ENCODE peak calls at places on chromosome 6, in four cellular contexts. One of them, this sample, is unnamed.

GRCh38 chr6:51024126-51024525 is 205.5 kb downstream of the TFAP2B start:
- DNase-seq in IMR-90: no peak
- DNase-seq in GM12878: no peak
- DNase-seq in endothelial cell of umbilical vein: no peak
- DNase-seq in this sample: no peak

GRCh38 chr6:50956014-50956413 is 137.3 kb downstream of the TFAP2B start:
- DNase-seq in IMR-90: no peak
- DNase-seq in GM12878: no peak
- DNase-seq in endothelial cell of umbilical vein: no peak
- DNase-seq in this sample: peak

GRCh38 chr6:1347187-1347560 is 35.3 kb downstream of the FOXQ1 start:
- DNase-seq in IMR-90: no peak
- DNase-seq in GM12878: no peak
- DNase-seq in endothelial cell of umbilical vein: no peak
- DNase-seq in this sample: no peak

GRCh38 chr6:116034327-116034726 is 26.4 kb downstream of the FRK start:
- DNase-seq in IMR-90: peak
- DNase-seq in GM12878: no peak
- DNase-seq in endothelial cell of umbilical vein: peak
- DNase-seq in this sample: no peak

GRCh38 chr6:93915961-93916360 is 496.6 kb upstream of the EPHA7 start:
- DNase-seq in IMR-90: no peak
- DNase-seq in GM12878: no peak
- DNase-seq in endothelial cell of umbilical vein: no peak
- DNase-seq in this sample: no peak

GRCh38 chr6:73129653-73130443 is 95.4 kb downstream of the KHDC1L start:
- DNase-seq in IMR-90: peak
- DNase-seq in GM12878: peak
- DNase-seq in endothelial cell of umbilical vein: peak
- DNase-seq in this sample: peak

GRCh38 chr6:29553268-29554057 is 6.1 kb downstream of the UBD start:
- DNase-seq in IMR-90: peak
- DNase-seq in GM12878: no peak
- DNase-seq in endothelial cell of umbilical vein: peak
- DNase-seq in this sample: no peak

GRCh38 chr6:50236164-50236563 is 186.4 kb upstream of the DEFB112 start:
- DNase-seq in IMR-90: no peak
- DNase-seq in GM12878: no peak
- DNase-seq in endothelial cell of umbilical vein: no peak
- DNase-seq in this sample: no peak

GRCh38 chr6:47086051-47086770 is 44.1 kb upstream of the ADGRF1 start:
- DNase-seq in IMR-90: no peak
- DNase-seq in GM12878: no peak
- DNase-seq in endothelial cell of umbilical vein: no peak
- DNase-seq in this sample: no peak

GRCh38 chr6:135506270-135506997 is 8.9 kb upstream of the AHI1 start:
- DNase-seq in IMR-90: peak
- DNase-seq in GM12878: no peak
- DNase-seq in endothelial cell of umbilical vein: peak
- DNase-seq in this sample: peak

GRCh38 chr6:141212296-141212695 is 920.4 kb upstream of the GJE1 start:
- DNase-seq in IMR-90: no peak
- DNase-seq in GM12878: no peak
- DNase-seq in endothelial cell of umbilical vein: no peak
- DNase-seq in this sample: no peak

GRCh38 chr6:160141001-160141726 is 19.5 kb downstream of the SLC22A1 start:
- DNase-seq in IMR-90: peak
- DNase-seq in GM12878: no peak
- DNase-seq in endothelial cell of umbilical vein: no peak
- DNase-seq in this sample: no peak

GRCh38 chr6:38187688-38188590 is 368.4 kb downstream of the ZFAND3 start:
- DNase-seq in IMR-90: no peak
- DNase-seq in GM12878: no peak
- DNase-seq in endothelial cell of umbilical vein: no peak
- DNase-seq in this sample: no peak

GRCh38 chr6:91083226-91083625 is 496.4 kb upstream of the MAP3K7 start:
- DNase-seq in IMR-90: no peak
- DNase-seq in GM12878: no peak
- DNase-seq in endothelial cell of umbilical vein: no peak
- DNase-seq in this sample: no peak

GRCh38 chr6:43838276-43839036 is 68.4 kb downstream of the VEGFA start:
- DNase-seq in IMR-90: peak
- DNase-seq in GM12878: no peak
- DNase-seq in endothelial cell of umbilical vein: peak
- DNase-seq in this sample: peak

GRCh38 chr6:139588734-139589418 is 214.4 kb upstream of the CITED2 start:
- DNase-seq in IMR-90: peak
- DNase-seq in GM12878: no peak
- DNase-seq in endothelial cell of umbilical vein: no peak
- DNase-seq in this sample: no peak

GRCh38 chr6:139590206-139590605 is 215.8 kb upstream of the CITED2 start:
- DNase-seq in IMR-90: no peak
- DNase-seq in GM12878: no peak
- DNase-seq in endothelial cell of umbilical vein: no peak
- DNase-seq in this sample: no peak

GRCh38 chr6:139586273-139586672 is 211.8 kb upstream of the CITED2 start:
- DNase-seq in IMR-90: no peak
- DNase-seq in GM12878: no peak
- DNase-seq in endothelial cell of umbilical vein: no peak
- DNase-seq in this sample: peak

GRCh38 chr6:139588076-139588639 is 213.7 kb upstream of the CITED2 start:
- DNase-seq in IMR-90: peak
- DNase-seq in GM12878: no peak
- DNase-seq in endothelial cell of umbilical vein: peak
- DNase-seq in this sample: peak

DNA sequence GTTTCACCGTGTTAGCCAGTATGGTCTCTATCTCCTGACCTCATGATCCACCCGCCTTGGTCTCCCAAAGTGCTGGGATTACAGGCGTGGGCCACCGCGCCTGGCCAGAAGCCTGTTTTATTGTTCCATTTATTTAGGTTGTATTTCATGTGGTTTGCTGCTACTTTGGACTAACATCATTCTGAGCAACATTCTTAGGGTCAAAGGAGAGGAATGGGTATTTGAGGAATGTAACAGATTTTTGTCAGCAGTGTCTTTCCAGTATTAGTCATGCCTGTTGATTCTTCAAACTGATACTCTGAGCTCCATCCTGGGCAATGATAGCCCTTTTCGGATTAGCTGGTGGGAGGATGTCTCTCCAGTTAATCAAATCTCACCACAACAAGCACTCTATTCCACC is 213.0 kb upstream of the CITED2 start:
- DNase-seq in IMR-90: peak
- DNase-seq in GM12878: no peak
- DNase-seq in endothelial cell of umbilical vein: peak
- DNase-seq in this sample: no peak
- TF ChIP-seq FOS in IMR-90: peak
- TF ChIP-seq FOS in GM12878: no peak
- TF ChIP-seq FOS in endothelial cell of umbilical vein: peak
- TF ChIP-seq FOS in this sample: no peak

DNA sequence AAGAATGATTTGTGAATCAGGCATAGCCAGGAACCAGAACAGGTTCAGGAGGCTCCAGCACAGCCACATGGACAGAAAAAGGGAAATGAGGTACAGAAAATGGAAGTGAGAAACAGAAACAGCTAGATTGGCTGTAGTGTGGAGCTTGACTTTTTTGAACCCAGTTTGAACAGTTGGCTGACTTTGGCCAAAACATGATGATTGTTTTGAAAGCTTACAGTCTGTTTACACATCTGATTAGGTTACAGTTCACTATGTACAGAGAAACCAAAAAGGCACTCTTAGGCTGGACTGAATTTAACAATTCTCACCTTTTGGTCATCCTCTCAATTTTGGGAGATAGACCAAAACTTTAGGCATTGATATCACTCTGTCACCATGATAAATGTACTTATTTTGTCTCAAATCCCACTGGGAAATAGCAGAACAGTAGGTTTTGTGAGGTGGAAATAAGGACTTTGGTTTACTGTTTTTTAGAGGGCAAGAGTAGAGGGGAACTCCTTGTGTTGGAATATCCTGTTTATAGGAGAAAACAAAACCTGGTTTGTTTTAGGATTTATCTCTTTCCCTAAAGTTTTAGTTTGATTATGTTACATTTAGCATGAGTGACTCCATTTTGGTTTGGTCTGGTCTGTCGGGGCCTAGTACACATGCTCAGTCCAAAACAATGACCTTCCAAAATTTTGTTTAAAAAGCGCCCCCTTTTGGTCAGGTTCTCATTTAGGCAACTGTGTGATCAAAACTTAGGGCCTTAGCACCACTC is 123.1 kb downstream of the OLIG3 start:
- DNase-seq in IMR-90: no peak
- DNase-seq in GM12878: peak
- DNase-seq in endothelial cell of umbilical vein: no peak
- DNase-seq in this sample: no peak
- TF ChIP-seq FOS in IMR-90: no peak
- TF ChIP-seq FOS in GM12878: no peak
- TF ChIP-seq FOS in endothelial cell of umbilical vein: no peak
- TF ChIP-seq FOS in this sample: no peak

GRCh38 chr6:110398778-110399177 is 16.6 kb downstream of the DDO start:
- DNase-seq in IMR-90: peak
- DNase-seq in GM12878: no peak
- DNase-seq in endothelial cell of umbilical vein: no peak
- DNase-seq in this sample: peak
- TF ChIP-seq FOS in IMR-90: no peak
- TF ChIP-seq FOS in GM12878: no peak
- TF ChIP-seq FOS in endothelial cell of umbilical vein: peak
- TF ChIP-seq FOS in this sample: no peak

DNA sequence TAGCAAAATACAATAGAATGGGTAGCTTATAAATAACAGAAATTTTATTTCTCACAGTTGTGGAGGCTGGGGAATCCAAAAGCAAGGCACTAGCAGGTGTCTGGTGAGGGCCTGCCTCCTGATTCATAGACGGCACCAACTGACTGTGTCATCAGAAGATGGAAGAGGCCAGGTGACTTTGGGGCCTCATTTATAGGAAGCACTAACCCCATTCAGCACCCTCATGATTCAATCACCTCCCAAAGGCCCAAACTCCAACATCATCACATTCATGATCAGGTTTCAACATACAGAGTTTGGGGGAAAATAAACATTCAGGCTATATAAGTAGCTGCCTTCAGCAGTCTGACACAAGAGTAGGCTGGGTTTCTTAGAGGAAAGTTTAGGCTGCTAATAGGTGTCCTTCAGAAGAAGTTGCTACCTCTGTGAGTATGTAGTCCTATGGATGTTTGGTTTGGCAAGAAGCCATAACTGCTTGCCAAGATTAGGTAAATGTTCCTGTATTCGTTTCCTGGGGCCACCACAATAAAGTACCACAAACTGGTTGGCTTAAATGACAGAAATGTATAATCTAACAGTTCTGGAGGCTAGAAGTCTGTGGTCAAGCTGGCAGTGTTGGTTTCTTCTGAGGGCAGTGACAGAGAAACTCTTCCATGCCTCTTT is 48.8 kb downstream of the NT5E start:
- DNase-seq in IMR-90: peak
- DNase-seq in GM12878: no peak
- DNase-seq in endothelial cell of umbilical vein: peak
- DNase-seq in this sample: no peak
- TF ChIP-seq FOS in IMR-90: no peak
- TF ChIP-seq FOS in GM12878: no peak
- TF ChIP-seq FOS in endothelial cell of umbilical vein: no peak
- TF ChIP-seq FOS in this sample: no peak

DNA sequence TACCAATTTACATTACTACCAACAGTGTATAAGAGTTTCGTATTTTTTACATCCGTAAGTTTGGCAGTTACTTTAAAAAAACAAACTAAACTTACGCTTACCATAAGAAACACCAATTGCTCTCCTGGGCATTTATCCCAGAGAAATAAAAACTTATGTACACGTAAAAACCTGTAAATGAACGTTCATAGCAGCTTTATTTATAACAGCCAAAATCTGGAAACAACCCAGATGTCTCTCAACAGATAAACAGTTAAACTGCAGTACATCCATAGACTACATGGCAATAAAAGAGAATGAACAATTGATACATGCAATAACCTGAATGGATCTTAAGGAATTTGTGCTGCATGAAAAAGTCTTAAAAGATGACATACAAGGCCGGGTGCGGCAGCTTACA is 30.7 kb downstream of the NCR2 start:
- DNase-seq in IMR-90: no peak
- DNase-seq in GM12878: no peak
- DNase-seq in endothelial cell of umbilical vein: no peak
- DNase-seq in this sample: no peak
- TF ChIP-seq FOS in IMR-90: no peak
- TF ChIP-seq FOS in GM12878: no peak
- TF ChIP-seq FOS in endothelial cell of umbilical vein: no peak
- TF ChIP-seq FOS in this sample: no peak

DNA sequence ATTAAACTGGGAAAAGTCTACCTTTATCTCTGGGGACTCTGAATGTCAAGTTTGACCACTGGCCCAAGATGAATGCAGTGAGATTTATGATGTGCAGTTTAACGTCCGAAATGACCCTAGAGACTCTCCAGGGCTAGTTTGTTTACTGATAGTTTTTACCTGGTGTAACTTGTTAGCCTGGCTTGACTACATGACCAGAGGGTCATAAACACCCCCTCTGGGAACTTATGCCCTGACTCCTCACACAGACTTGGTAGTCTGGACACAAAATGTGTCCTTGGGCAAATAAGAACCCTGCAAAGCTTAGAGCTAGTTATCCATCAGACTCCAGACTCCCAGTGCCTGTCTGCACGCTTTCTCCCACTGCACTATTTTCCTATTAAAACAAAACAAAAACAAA is 606.5 kb downstream of the HACE1 start:
- DNase-seq in IMR-90: no peak
- DNase-seq in GM12878: no peak
- DNase-seq in endothelial cell of umbilical vein: no peak
- DNase-seq in this sample: no peak
- TF ChIP-seq FOS in IMR-90: no peak
- TF ChIP-seq FOS in GM12878: no peak
- TF ChIP-seq FOS in endothelial cell of umbilical vein: no peak
- TF ChIP-seq FOS in this sample: no peak

GRCh38 chr6:166987930-166988329 is 11.3 kb upstream of the CEP43 start:
- DNase-seq in IMR-90: no peak
- DNase-seq in GM12878: no peak
- DNase-seq in endothelial cell of umbilical vein: peak
- DNase-seq in this sample: no peak

GRCh38 chr6:166987448-166987847 is 11.7 kb upstream of the CEP43 start:
- DNase-seq in IMR-90: no peak
- DNase-seq in GM12878: no peak
- DNase-seq in endothelial cell of umbilical vein: no peak
- DNase-seq in this sample: peak

GRCh38 chr6:166989427-166990034 is 9.7 kb upstream of the CEP43 start:
- DNase-seq in IMR-90: peak
- DNase-seq in GM12878: no peak
- DNase-seq in endothelial cell of umbilical vein: peak
- DNase-seq in this sample: peak

DNA sequence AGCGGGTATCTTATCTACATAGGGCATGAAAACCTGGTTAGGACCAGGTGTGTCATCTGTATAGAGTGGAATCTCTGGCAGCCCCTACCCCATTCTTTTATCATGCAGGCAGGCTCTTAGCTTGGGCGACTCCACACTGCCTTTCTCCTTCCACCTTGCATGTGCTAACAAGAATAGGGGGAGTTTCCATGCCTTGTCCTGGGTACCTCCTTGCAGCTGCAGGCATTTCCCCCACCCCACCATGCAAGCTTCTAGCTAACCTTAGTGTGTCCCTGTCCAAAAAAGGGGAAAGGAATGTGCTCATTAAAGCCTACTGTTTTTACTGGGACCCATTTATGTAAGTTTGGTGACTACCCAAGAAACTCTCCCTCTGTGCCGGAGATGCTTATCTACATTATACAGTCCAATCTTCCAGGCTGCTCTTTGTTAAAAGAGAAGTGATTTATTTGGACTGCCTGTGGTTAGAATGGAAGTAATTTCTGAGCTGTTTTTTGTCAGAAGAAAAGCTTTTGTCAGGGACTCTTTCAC is 10.5 kb upstream of the CEP43 start:
- DNase-seq in IMR-90: no peak
- DNase-seq in GM12878: no peak
- DNase-seq in endothelial cell of umbilical vein: no peak
- DNase-seq in this sample: no peak
- TF ChIP-seq FOS in IMR-90: no peak
- TF ChIP-seq FOS in GM12878: no peak
- TF ChIP-seq FOS in endothelial cell of umbilical vein: no peak
- TF ChIP-seq FOS in this sample: no peak

This sample was measured in K562.